ENCODE peak calls at places on chromosomes 4 and X, in four cellular contexts. One of them, this sample, is unnamed.
A peak's percentile ranks its signal among the peaks of the same experiment; 100 is the strongest.

GRCh38 chr4:34138385-34138784 is 2105.9 kb downstream of the ARAP2 start:
- DNase-seq in left lobe of liver: no peak
- DNase-seq in CD4-positive, alpha-beta memory T cell: no peak
- DNase-seq in amniotic stem cell: no peak
- DNase-seq in this sample: no peak

GRCh38 chr4:52244773-52245360 is 193.8 kb downstream of the SPATA18 start:
- DNase-seq in left lobe of liver: no peak
- DNase-seq in CD4-positive, alpha-beta memory T cell: no peak
- DNase-seq in amniotic stem cell: no peak
- DNase-seq in this sample: no peak

GRCh38 chr4:74628808-74629616 is 165.3 kb downstream of the BTC start:
- DNase-seq in left lobe of liver: no peak
- DNase-seq in CD4-positive, alpha-beta memory T cell: no peak
- DNase-seq in amniotic stem cell: no peak
- DNase-seq in this sample: no peak

GRCh38 chr4:53497446-53498069 is 93.7 kb downstream of the LNX1 start:
- DNase-seq in amniotic stem cell: peak; percentile 38
- DNase-seq in CD4-positive, alpha-beta memory T cell: no peak
- DNase-seq in left lobe of liver: peak; percentile 51
- DNase-seq in this sample: no peak

GRCh38 chr4:42159271-42160001 is 7.0 kb upstream of the BEND4 start:
- DNase-seq in left lobe of liver: no peak
- DNase-seq in amniotic stem cell: no peak
- DNase-seq in CD4-positive, alpha-beta memory T cell: no peak
- DNase-seq in this sample: no peak

GRCh38 chrX:47529548-47529947 is 31.5 kb upstream of the ARAF start:
- DNase-seq in amniotic stem cell: no peak
- DNase-seq in left lobe of liver: no peak
- DNase-seq in CD4-positive, alpha-beta memory T cell: no peak
- DNase-seq in this sample: no peak

GRCh38 chr4:16217300-16218051 is 8.8 kb downstream of the TAPT1 start:
- DNase-seq in amniotic stem cell: no peak
- DNase-seq in left lobe of liver: no peak
- DNase-seq in CD4-positive, alpha-beta memory T cell: no peak
- DNase-seq in this sample: no peak

GRCh38 chrX:110046971-110047370 is 44.1 kb downstream of the TMEM164 start:
- DNase-seq in left lobe of liver: no peak
- DNase-seq in CD4-positive, alpha-beta memory T cell: no peak
- DNase-seq in amniotic stem cell: no peak
- DNase-seq in this sample: no peak

GRCh38 chr4:148376151-148376550 is 66.1 kb downstream of the NR3C2 start:
- DNase-seq in amniotic stem cell: no peak
- DNase-seq in CD4-positive, alpha-beta memory T cell: peak; percentile 74
- DNase-seq in left lobe of liver: no peak
- DNase-seq in this sample: peak; percentile 12

GRCh38 chr4:57094482-57095223 is 15.5 kb downstream of the IGFBP7 start:
- DNase-seq in left lobe of liver: no peak
- DNase-seq in amniotic stem cell: peak; percentile 42
- DNase-seq in CD4-positive, alpha-beta memory T cell: no peak
- DNase-seq in this sample: no peak